ENCODE peak calls at places on chromosome 5, in four cellular contexts. One of them, this sample, is unnamed.

GRCh38 chr5:168152660-168153059 is 138.8 kb upstream of the WWC1 start:
- DNase-seq in H1: no peak
- DNase-seq in GM12878: no peak
- DNase-seq in HepG2: no peak
- DNase-seq in this sample: no peak

GRCh38 chr5:121805931-121806330 is 45.8 kb upstream of the FTMT start:
- DNase-seq in H1: no peak
- DNase-seq in GM12878: no peak
- DNase-seq in HepG2: peak
- DNase-seq in this sample: no peak

GRCh38 chr5:113296681-113297080 is 138.1 kb downstream of the TSSK1B start:
- DNase-seq in H1: no peak
- DNase-seq in GM12878: no peak
- DNase-seq in HepG2: no peak
- DNase-seq in this sample: no peak

GRCh38 chr5:7877851-7878250 is 8.9 kb downstream of the MTRR start:
- DNase-seq in H1: no peak
- DNase-seq in GM12878: no peak
- DNase-seq in HepG2: peak
- DNase-seq in this sample: no peak

GRCh38 chr5:126858441-126858840 is 81.5 kb downstream of the LMNB1 start:
- DNase-seq in H1: peak
- DNase-seq in GM12878: no peak
- DNase-seq in HepG2: no peak
- DNase-seq in this sample: peak

GRCh38 chr5:72032769-72033168 is 74.5 kb upstream of the MAP1B start:
- DNase-seq in H1: no peak
- DNase-seq in GM12878: no peak
- DNase-seq in HepG2: no peak
- DNase-seq in this sample: peak

GRCh38 chr5:140075371-140075770 is 32.3 kb upstream of the NRG2 start:
- DNase-seq in H1: no peak
- DNase-seq in GM12878: no peak
- DNase-seq in HepG2: no peak
- DNase-seq in this sample: no peak

GRCh38 chr5:36161317-36161716 is 9.4 kb downstream of the SKP2 start:
- DNase-seq in H1: no peak
- DNase-seq in GM12878: no peak
- DNase-seq in HepG2: no peak
- DNase-seq in this sample: no peak

GRCh38 chr5:161547573-161548471 is 1.3 kb upstream of the GABRB2 start:
- DNase-seq in H1: no peak
- DNase-seq in GM12878: no peak
- DNase-seq in HepG2: no peak
- DNase-seq in this sample: no peak

GRCh38 chr5:132114150-132115121 is 40.8 kb downstream of the CSF2 start:
- DNase-seq in H1: no peak
- DNase-seq in GM12878: no peak
- DNase-seq in HepG2: no peak
- DNase-seq in this sample: no peak

GRCh38 chr5:94849821-94850736 is 231.6 kb downstream of the SLF1 start:
- DNase-seq in H1: no peak
- DNase-seq in GM12878: peak
- DNase-seq in HepG2: peak
- DNase-seq in this sample: peak

GRCh38 chr5:29276371-29276770 is 1917.1 kb upstream of the CDH6 start:
- DNase-seq in H1: no peak
- DNase-seq in GM12878: no peak
- DNase-seq in HepG2: no peak
- DNase-seq in this sample: no peak

GRCh38 chr5:131218392-131218791 is 45.5 kb upstream of the CDC42SE2 start:
- DNase-seq in H1: no peak
- DNase-seq in GM12878: no peak
- DNase-seq in HepG2: no peak
- DNase-seq in this sample: no peak

GRCh38 chr5:5323551-5323950 is 98.9 kb upstream of the ICE1 start:
- DNase-seq in H1: no peak
- DNase-seq in GM12878: no peak
- DNase-seq in HepG2: no peak
- DNase-seq in this sample: no peak

DNA sequence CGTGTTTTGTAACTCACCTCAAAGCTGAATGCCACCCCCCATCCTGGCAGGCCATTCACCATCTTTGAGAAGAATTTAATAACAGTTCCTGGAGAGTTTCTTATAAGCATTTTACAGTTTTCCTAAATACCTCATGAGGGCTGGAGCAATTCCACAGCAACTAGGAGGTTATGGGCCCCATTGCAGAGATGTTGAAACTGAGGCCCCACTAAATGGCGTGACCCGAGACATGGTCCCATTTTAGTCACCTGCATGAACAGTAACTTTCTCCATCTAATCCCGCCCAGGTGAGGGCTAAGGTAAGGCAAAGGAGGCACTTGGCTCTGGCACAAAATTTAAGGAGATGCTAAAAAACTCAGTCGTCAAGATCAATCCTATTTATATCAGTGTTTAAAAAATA is 77.5 kb downstream of the PPARGC1B start:
- DNase-seq in H1: no peak
- DNase-seq in GM12878: no peak
- DNase-seq in HepG2: no peak
- DNase-seq in this sample: no peak
- H3K9ac ChIP-seq in H1: no peak
- H3K9ac ChIP-seq in GM12878: no peak
- H3K9ac ChIP-seq in HepG2: no peak
- H3K9ac ChIP-seq in this sample: no peak

DNA sequence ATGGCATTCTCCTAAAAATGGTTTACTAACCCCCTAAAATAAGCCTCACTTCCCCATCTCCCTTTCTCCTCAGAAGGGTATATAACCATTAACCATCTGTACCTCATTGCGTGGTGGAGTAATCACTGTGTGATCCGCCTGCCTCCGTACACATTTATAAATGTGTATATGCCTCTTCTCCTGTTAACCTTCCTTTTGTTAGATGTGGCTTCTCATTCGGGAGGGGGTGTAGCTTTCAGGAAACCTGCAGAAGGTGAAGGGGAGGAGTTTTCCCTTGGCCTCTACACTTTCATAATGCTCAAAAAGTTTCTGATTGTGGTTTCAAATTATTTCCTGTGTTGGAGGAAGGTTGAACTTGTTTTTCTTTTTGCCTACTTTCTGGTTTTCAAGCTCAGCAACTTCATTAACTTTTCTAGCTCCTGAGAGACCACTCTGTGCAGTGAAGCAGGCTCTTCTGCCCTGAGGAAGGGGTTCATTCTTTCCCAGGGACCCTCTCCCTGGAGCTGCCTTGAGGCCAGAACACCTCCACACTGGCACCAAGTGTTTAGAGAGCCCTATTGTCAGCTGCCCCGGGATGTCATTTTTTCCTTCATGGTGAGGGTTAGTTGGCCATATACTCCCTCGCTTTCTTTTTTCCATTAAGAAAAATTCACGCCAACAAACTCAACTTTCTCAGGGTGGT is 46.9 kb downstream of the RASGRF2 start:
- DNase-seq in H1: no peak
- DNase-seq in GM12878: no peak
- DNase-seq in HepG2: no peak
- DNase-seq in this sample: no peak
- TF ChIP-seq SUZ12 in H1: no peak
- TF ChIP-seq SUZ12 in GM12878: no peak
- TF ChIP-seq SUZ12 in HepG2: no peak
- TF ChIP-seq SUZ12 in this sample: no peak

GRCh38 chr5:41532485-41532884 is 22.1 kb upstream of the PLCXD3 start:
- DNase-seq in H1: no peak
- DNase-seq in GM12878: no peak
- DNase-seq in HepG2: no peak
- DNase-seq in this sample: no peak
- H3K4me3 ChIP-seq in H1: no peak
- H3K4me3 ChIP-seq in GM12878: no peak
- H3K4me3 ChIP-seq in HepG2: no peak
- H3K4me3 ChIP-seq in this sample: no peak

GRCh38 chr5:181239062-181239663 is 4.5 kb downstream of the RACK1 start:
- DNase-seq in H1: no peak
- DNase-seq in GM12878: no peak
- DNase-seq in HepG2: no peak
- DNase-seq in this sample: no peak
- H3K9ac ChIP-seq in H1: no peak
- H3K9ac ChIP-seq in GM12878: no peak
- H3K9ac ChIP-seq in HepG2: no peak
- H3K9ac ChIP-seq in this sample: no peak

GRCh38 chr5:117131048-117131679 is 556.5 kb upstream of the SEMA6A start:
- DNase-seq in H1: no peak
- DNase-seq in GM12878: peak
- DNase-seq in HepG2: no peak
- DNase-seq in this sample: no peak
- TF ChIP-seq SUZ12 in H1: no peak
- TF ChIP-seq SUZ12 in GM12878: no peak
- TF ChIP-seq SUZ12 in HepG2: no peak
- TF ChIP-seq SUZ12 in this sample: no peak

GRCh38 chr5:173012882-173013281 is 29.3 kb downstream of the ATP6V0E1 start:
- DNase-seq in H1: no peak
- DNase-seq in GM12878: no peak
- DNase-seq in HepG2: no peak
- DNase-seq in this sample: no peak

GRCh38 chr5:173011602-173012001 is 28.0 kb downstream of the ATP6V0E1 start:
- DNase-seq in H1: no peak
- DNase-seq in GM12878: no peak
- DNase-seq in HepG2: no peak
- DNase-seq in this sample: no peak

GRCh38 chr5:173010021-173010420 is 26.4 kb downstream of the ATP6V0E1 start:
- DNase-seq in H1: no peak
- DNase-seq in GM12878: peak
- DNase-seq in HepG2: no peak
- DNase-seq in this sample: no peak

GRCh38 chr5:173016069-173016455 is 32.5 kb downstream of the ATP6V0E1 start:
- DNase-seq in H1: no peak
- DNase-seq in GM12878: no peak
- DNase-seq in HepG2: no peak
- DNase-seq in this sample: no peak

DNA sequence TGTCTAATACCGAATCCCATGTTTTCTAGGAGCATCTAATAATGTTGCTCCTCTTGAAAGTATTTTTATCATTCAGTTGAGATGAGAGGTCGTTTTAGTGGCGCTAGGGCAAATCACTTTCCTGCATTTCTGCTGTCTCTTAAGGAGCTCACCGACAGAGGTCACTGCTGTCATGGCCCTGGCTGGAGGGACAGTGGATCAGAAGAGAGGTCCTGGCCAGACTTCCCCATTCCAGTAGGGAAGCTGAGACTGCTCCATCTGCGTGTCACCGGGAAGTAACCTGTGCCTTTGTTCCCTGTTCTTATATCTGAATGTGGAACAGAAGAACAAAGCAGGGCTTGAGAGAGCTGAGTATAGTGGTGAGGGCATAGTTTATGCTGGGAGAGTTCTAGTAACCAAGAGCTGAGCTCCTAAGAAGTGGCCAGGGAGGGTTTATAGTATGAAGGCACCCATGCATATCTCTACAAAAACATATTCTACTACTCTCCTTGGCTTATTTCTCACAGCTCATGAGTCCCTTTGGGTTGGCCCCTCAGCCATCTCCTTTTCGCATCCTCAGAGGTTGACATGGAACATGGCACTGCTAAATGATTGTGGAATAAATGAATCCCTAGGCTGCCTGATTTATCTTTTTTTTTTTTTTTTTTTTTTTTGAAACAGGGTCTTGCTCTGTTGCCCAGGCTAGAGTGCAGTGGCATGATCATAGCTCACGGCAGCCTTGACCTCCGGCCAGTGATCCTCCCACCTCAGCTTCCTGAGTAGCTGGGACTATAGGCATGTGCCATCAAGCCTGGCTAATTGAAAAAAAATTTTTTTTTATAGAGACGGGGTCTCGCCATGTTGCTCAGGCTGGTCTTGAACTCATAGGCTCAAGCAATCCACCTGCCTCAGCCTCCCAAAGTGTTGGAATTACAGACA is 27.2 kb downstream of the ATP6V0E1 start:
- DNase-seq in H1: no peak
- DNase-seq in GM12878: no peak
- DNase-seq in HepG2: peak
- DNase-seq in this sample: no peak
- H3K4me3 ChIP-seq in H1: no peak
- H3K4me3 ChIP-seq in GM12878: no peak
- H3K4me3 ChIP-seq in HepG2: no peak
- H3K4me3 ChIP-seq in this sample: no peak

GRCh38 chr5:79837707-79838620 is 148.3 kb downstream of the CMYA5 start:
- DNase-seq in H1: no peak
- DNase-seq in GM12878: no peak
- DNase-seq in HepG2: no peak
- DNase-seq in this sample: no peak

GRCh38 chr5:79842991-79843390 is 148.1 kb downstream of the MTX3 start:
- DNase-seq in H1: no peak
- DNase-seq in GM12878: no peak
- DNase-seq in HepG2: no peak
- DNase-seq in this sample: no peak

GRCh38 chr5:79841172-79841571 is 149.9 kb downstream of the MTX3 start:
- DNase-seq in H1: no peak
- DNase-seq in GM12878: no peak
- DNase-seq in HepG2: no peak
- DNase-seq in this sample: no peak

GRCh38 chr5:79842006-79842881 is 148.8 kb downstream of the MTX3 start:
- DNase-seq in H1: no peak
- DNase-seq in GM12878: no peak
- DNase-seq in HepG2: no peak
- DNase-seq in this sample: no peak

DNA sequence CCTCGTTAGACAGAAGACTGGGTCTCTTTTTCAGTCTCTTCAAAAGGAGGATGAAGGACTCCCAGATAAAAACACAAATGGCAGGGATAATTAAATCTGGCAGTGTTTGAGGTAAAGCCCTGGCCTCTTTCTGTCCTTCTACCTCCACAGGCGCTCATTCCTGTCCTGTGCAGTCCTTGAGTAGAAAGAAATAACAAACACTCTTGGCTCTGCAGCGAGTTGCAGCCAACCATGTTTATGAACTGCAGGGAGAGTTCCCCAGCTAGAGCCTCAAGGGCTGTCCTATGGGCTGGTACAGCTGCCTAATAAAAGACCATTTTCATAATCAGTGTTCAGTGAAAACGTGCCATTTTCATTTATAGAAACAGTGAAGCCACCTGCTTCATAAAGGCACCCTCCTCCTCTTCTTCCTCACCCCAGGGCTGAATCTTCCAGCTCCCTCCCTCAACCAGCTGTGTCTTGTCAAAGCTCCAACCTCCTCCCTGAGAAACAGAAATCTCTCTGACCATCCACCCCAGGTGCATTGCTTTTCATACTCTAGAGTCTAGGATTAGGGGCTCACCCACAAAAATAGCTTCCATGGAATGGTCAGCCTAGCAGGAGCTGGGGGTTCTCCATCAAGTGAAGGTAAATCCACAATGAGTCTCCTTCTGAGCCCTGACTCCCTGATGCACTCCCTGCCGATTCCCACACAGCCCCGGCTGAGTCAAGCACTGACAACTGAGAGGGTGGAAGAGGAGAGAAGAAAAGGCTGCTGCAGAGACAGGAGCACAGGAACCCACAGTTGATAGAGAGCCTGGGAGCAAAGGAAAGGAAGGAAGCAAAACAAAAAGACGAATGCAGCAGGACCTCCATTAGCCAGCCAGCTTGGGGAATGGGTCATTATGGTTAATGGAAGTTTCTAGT is 150.7 kb downstream of the CMYA5 start:
- DNase-seq in H1: no peak
- DNase-seq in GM12878: no peak
- DNase-seq in HepG2: no peak
- DNase-seq in this sample: no peak
- H3K9ac ChIP-seq in H1: no peak
- H3K9ac ChIP-seq in GM12878: no peak
- H3K9ac ChIP-seq in HepG2: no peak
- H3K9ac ChIP-seq in this sample: no peak

This sample was measured in NT2/D1.